ENCODE peak calls at places on chromosome 5, in four cellular contexts. One of them, this sample, is unnamed.

GRCh38 chr5:159947708-159948358 is 31.6 kb downstream of the ADRA1B start:
- DNase-seq in hypothalamus: no peak
- DNase-seq in EH: peak
- DNase-seq in vagina: no peak
- DNase-seq in this sample: no peak

GRCh38 chr5:14182761-14183160 is 39.6 kb downstream of the TRIO start:
- DNase-seq in vagina: no peak
- DNase-seq in EH: no peak
- DNase-seq in hypothalamus: no peak
- DNase-seq in this sample: no peak

GRCh38 chr5:102600964-102601363 is 102.2 kb upstream of the SLCO6A1 start:
- DNase-seq in hypothalamus: no peak
- DNase-seq in EH: peak
- DNase-seq in vagina: no peak
- DNase-seq in this sample: no peak

GRCh38 chr5:39379683-39380082 is 15.4 kb upstream of the C9 start:
- DNase-seq in hypothalamus: no peak
- DNase-seq in vagina: no peak
- DNase-seq in EH: no peak
- DNase-seq in this sample: no peak

GRCh38 chr5:435961-436640 is 6.9 kb upstream of the EXOC3 start:
- DNase-seq in hypothalamus: no peak
- DNase-seq in EH: peak
- DNase-seq in vagina: no peak
- DNase-seq in this sample: no peak

GRCh38 chr5:137933491-137933911 is 44.2 kb downstream of the PKD2L2 start:
- DNase-seq in vagina: no peak
- DNase-seq in hypothalamus: no peak
- DNase-seq in EH: peak
- DNase-seq in this sample: no peak

GRCh38 chr5:40223884-40224402 is 455.8 kb upstream of the PTGER4 start:
- DNase-seq in EH: peak
- DNase-seq in vagina: no peak
- DNase-seq in hypothalamus: no peak
- DNase-seq in this sample: no peak

GRCh38 chr5:126178521-126178920 is 244.7 kb upstream of the GRAMD2B start:
- DNase-seq in vagina: no peak
- DNase-seq in hypothalamus: no peak
- DNase-seq in EH: no peak
- DNase-seq in this sample: no peak

GRCh38 chr5:73215891-73216610 is 43.1 kb downstream of the TMEM174 start:
- DNase-seq in vagina: no peak
- DNase-seq in hypothalamus: peak
- DNase-seq in EH: peak
- DNase-seq in this sample: peak

GRCh38 chr5:53422539-53422938 is 57.9 kb upstream of the FST start:
- DNase-seq in vagina: no peak
- DNase-seq in EH: peak
- DNase-seq in hypothalamus: no peak
- DNase-seq in this sample: no peak

GRCh38 chr5:150788974-150789373 is 10.4 kb downstream of the SMIM3 start:
- DNase-seq in vagina: no peak
- DNase-seq in hypothalamus: no peak
- DNase-seq in EH: no peak
- DNase-seq in this sample: no peak

GRCh38 chr5:109340351-109340750 is 69.4 kb downstream of the PJA2 start:
- DNase-seq in EH: no peak
- DNase-seq in vagina: no peak
- DNase-seq in hypothalamus: no peak
- DNase-seq in this sample: no peak

GRCh38 chr5:115150512-115150911 is 19.2 kb downstream of the TRIM36 start:
- DNase-seq in vagina: no peak
- DNase-seq in EH: no peak
- DNase-seq in hypothalamus: no peak
- DNase-seq in this sample: no peak

GRCh38 chr5:66882592-66883227 is 286.5 kb downstream of the MAST4 start:
- DNase-seq in vagina: no peak
- DNase-seq in EH: no peak
- DNase-seq in hypothalamus: no peak
- DNase-seq in this sample: no peak

GRCh38 chr5:135458921-135459331 is 6.8 kb upstream of the TIFAB start:
- DNase-seq in EH: peak
- DNase-seq in vagina: no peak
- DNase-seq in hypothalamus: no peak
- DNase-seq in this sample: no peak

GRCh38 chr5:170451764-170452365 is 52.0 kb upstream of the KCNIP1 start:
- DNase-seq in EH: peak
- DNase-seq in hypothalamus: no peak
- DNase-seq in vagina: peak
- DNase-seq in this sample: no peak

This sample was measured in head of caudate nucleus.